ENCODE peak calls at places on chromosomes 5 and 9, in five cellular contexts. U is HCT116; T is activated CD8-positive, alpha-beta memory T cell treated with anti-CD3 and anti-CD28 coated beads for 24 hours; O is mammary epithelial cell; G is AG08396. Q is an unnamed sample.

GRCh38 chr5:27403248-27403882 is 365.0 kb upstream of the CDH9 start:
- DNase-seq in U (no peak), T (no peak), O (peak; percentile 35), G (no peak), Q (no peak)

GRCh38 chr5:149837680-149838269 is 106.8 kb downstream of the PDE6A start:
- DNase-seq in U (peak; percentile 54), T (no peak), O (peak; percentile 56), G (peak; percentile 83), Q (peak; percentile 93)

GRCh38 chr5:64015824-64016223 is 53.6 kb upstream of the HTR1A start:
- DNase-seq in U (no peak), T (no peak), O (no peak), G (no peak), Q (no peak)

GRCh38 chr9:115262477-115262876 is 144.5 kb upstream of the TNC start:
- DNase-seq in U (peak; percentile 10), T (no peak), O (peak; percentile 100), G (peak; percentile 27), Q (no peak)

GRCh38 chr9:96156578-96156977 is 145.4 kb downstream of the HSD17B3 start:
- DNase-seq in U (no peak), T (no peak), O (no peak), G (no peak), Q (no peak)

GRCh38 chr5:10988637-10989036 is 227.6 kb upstream of the DAP start:
- DNase-seq in U (no peak), T (no peak), O (no peak), G (no peak), Q (no peak)

GRCh38 chr9:1947438-1947837 is 67.7 kb upstream of the SMARCA2 start:
- DNase-seq in U (no peak), T (no peak), O (no peak), G (no peak), Q (no peak)

GRCh38 chr9:113504725-113505590 is 41.4 kb downstream of the RGS3 start:
- DNase-seq in U (no peak), T (no peak), O (no peak), G (no peak), Q (no peak)

GRCh38 chr5:42583322-42583721 is 160.1 kb downstream of the GHR start:
- DNase-seq in U (peak; percentile 37), T (no peak), O (peak; percentile 78), G (peak; percentile 53), Q (peak; percentile 40)

GRCh38 chr9:34346873-34347799 is 17.8 kb downstream of the NUDT2 start:
- DNase-seq in U (no peak), T (no peak), O (no peak), G (no peak), Q (no peak)

GRCh38 chr9:110742741-110743371 is 74.3 kb downstream of the MUSK start:
- DNase-seq in U (no peak), T (no peak), O (no peak), G (peak; percentile 36), Q (no peak)

GRCh38 chr5:40877371-40877988 is 31.8 kb upstream of the C7 start:
- DNase-seq in U (peak; percentile 15), T (no peak), O (peak; percentile 69), G (no peak), Q (no peak)

GRCh38 chr5:66356011-66356565 is 212.0 kb downstream of the SREK1 start:
- DNase-seq in U (no peak), T (no peak), O (no peak), G (peak; percentile 10), Q (peak; percentile 15)

GRCh38 chr9:35570709-35571108 is 34.4 kb upstream of the TESK1 start:
- DNase-seq in U (no peak), T (no peak), O (no peak), G (no peak), Q (no peak)

GRCh38 chr9:77915744-77916143 is 115.9 kb downstream of the GNAQ start:
- DNase-seq in U (no peak), T (no peak), O (no peak), G (no peak), Q (no peak)

GRCh38 chr5:124139477-124139876 is 607.0 kb downstream of the ZNF608 start:
- DNase-seq in U (no peak), T (no peak), O (no peak), G (no peak), Q (no peak)

GRCh38 chr5:96049398-96050272 is 88.0 kb upstream of the ELL2 start:
- DNase-seq in U (no peak), T (no peak), O (peak; percentile 71), G (peak; percentile 9), Q (peak; percentile 40)

GRCh38 chr5:172773481-172774469 is 2.8 kb upstream of the DUSP1 start:
- DNase-seq in U (no peak), T (no peak), O (peak; percentile 24), G (no peak), Q (no peak)

GRCh38 chr9:105415344-105415980 is 32.4 kb upstream of the FSD1L start:
- DNase-seq in U (peak; percentile 50), T (peak; percentile 80), O (peak; percentile 22), G (peak; percentile 47), Q (peak; percentile 36)

GRCh38 chr9:117030254-117030768 is 343.2 kb downstream of the TRIM32 start:
- DNase-seq in U (no peak), T (no peak), O (no peak), G (no peak), Q (no peak)